ENCODE peak calls at places on chromosome 14, in ten cellular contexts. One of them, this sample, is unnamed.

GRCh38 chr14:81199084-81199483 is 21.7 kb downstream of the GTF2A1 start:
- DNase-seq in brain microvascular endothelial cell: no peak
- DNase-seq in tibial artery: no peak
- DNase-seq in cardiac muscle cell: no peak
- DNase-seq in GM12865: no peak
- DNase-seq in mesendoderm: no peak
- DNase-seq in cardiac fibroblast: no peak
- DNase-seq in fibroblast of villous mesenchyme: no peak
- DNase-seq in uterus: no peak
- DNase-seq in right cardiac atrium: no peak
- DNase-seq in this sample: no peak

GRCh38 chr14:52338282-52338681 is 24.2 kb downstream of the PTGER2 start:
- DNase-seq in brain microvascular endothelial cell: peak
- DNase-seq in tibial artery: no peak
- DNase-seq in cardiac muscle cell: no peak
- DNase-seq in GM12865: no peak
- DNase-seq in mesendoderm: no peak
- DNase-seq in cardiac fibroblast: peak
- DNase-seq in fibroblast of villous mesenchyme: peak
- DNase-seq in uterus: no peak
- DNase-seq in right cardiac atrium: no peak
- DNase-seq in this sample: no peak

GRCh38 chr14:51609987-51610283 is 41.8 kb upstream of the FRMD6 start:
- DNase-seq in brain microvascular endothelial cell: peak
- DNase-seq in tibial artery: no peak
- DNase-seq in cardiac muscle cell: no peak
- DNase-seq in GM12865: peak
- DNase-seq in mesendoderm: no peak
- DNase-seq in cardiac fibroblast: peak
- DNase-seq in fibroblast of villous mesenchyme: no peak
- DNase-seq in uterus: peak
- DNase-seq in right cardiac atrium: no peak
- DNase-seq in this sample: no peak

GRCh38 chr14:100305446-100306255 is 593 bp downstream of the SLC25A29 start:
- DNase-seq in brain microvascular endothelial cell: no peak
- DNase-seq in tibial artery: no peak
- DNase-seq in cardiac muscle cell: no peak
- DNase-seq in GM12865: no peak
- DNase-seq in mesendoderm: peak
- DNase-seq in cardiac fibroblast: no peak
- DNase-seq in fibroblast of villous mesenchyme: no peak
- DNase-seq in uterus: peak
- DNase-seq in right cardiac atrium: peak
- DNase-seq in this sample: peak

GRCh38 chr14:90560529-90560928 is 163.7 kb downstream of the CALM1 start:
- DNase-seq in brain microvascular endothelial cell: no peak
- DNase-seq in tibial artery: no peak
- DNase-seq in cardiac muscle cell: no peak
- DNase-seq in GM12865: no peak
- DNase-seq in mesendoderm: no peak
- DNase-seq in cardiac fibroblast: no peak
- DNase-seq in fibroblast of villous mesenchyme: no peak
- DNase-seq in uterus: no peak
- DNase-seq in right cardiac atrium: no peak
- DNase-seq in this sample: no peak

GRCh38 chr14:87233806-87234384 is 759.1 kb downstream of the GALC start:
- DNase-seq in brain microvascular endothelial cell: no peak
- DNase-seq in tibial artery: no peak
- DNase-seq in cardiac muscle cell: no peak
- DNase-seq in GM12865: no peak
- DNase-seq in mesendoderm: peak
- DNase-seq in cardiac fibroblast: no peak
- DNase-seq in fibroblast of villous mesenchyme: no peak
- DNase-seq in uterus: no peak
- DNase-seq in right cardiac atrium: no peak
- DNase-seq in this sample: peak

GRCh38 chr14:24816011-24816928 is 182.3 kb upstream of the GZMB start:
- DNase-seq in brain microvascular endothelial cell: no peak
- DNase-seq in tibial artery: no peak
- DNase-seq in cardiac muscle cell: no peak
- DNase-seq in GM12865: no peak
- DNase-seq in mesendoderm: no peak
- DNase-seq in cardiac fibroblast: no peak
- DNase-seq in fibroblast of villous mesenchyme: peak
- DNase-seq in uterus: no peak
- DNase-seq in right cardiac atrium: peak
- DNase-seq in this sample: no peak

GRCh38 chr14:34718750-34719304 is 4.4 kb upstream of the CFL2 start:
- DNase-seq in brain microvascular endothelial cell: no peak
- DNase-seq in tibial artery: no peak
- DNase-seq in cardiac muscle cell: no peak
- DNase-seq in GM12865: no peak
- DNase-seq in mesendoderm: peak
- DNase-seq in cardiac fibroblast: peak
- DNase-seq in fibroblast of villous mesenchyme: no peak
- DNase-seq in uterus: no peak
- DNase-seq in right cardiac atrium: no peak
- DNase-seq in this sample: no peak

GRCh38 chr14:75299064-75299463 is 20.4 kb downstream of the FOS start:
- DNase-seq in brain microvascular endothelial cell: no peak
- DNase-seq in tibial artery: peak
- DNase-seq in cardiac muscle cell: no peak
- DNase-seq in GM12865: no peak
- DNase-seq in mesendoderm: peak
- DNase-seq in cardiac fibroblast: peak
- DNase-seq in fibroblast of villous mesenchyme: peak
- DNase-seq in uterus: peak
- DNase-seq in right cardiac atrium: peak
- DNase-seq in this sample: no peak

GRCh38 chr14:75295491-75296338 is 17.1 kb downstream of the FOS start:
- DNase-seq in brain microvascular endothelial cell: peak
- DNase-seq in tibial artery: peak
- DNase-seq in cardiac muscle cell: peak
- DNase-seq in GM12865: peak
- DNase-seq in mesendoderm: peak
- DNase-seq in cardiac fibroblast: peak
- DNase-seq in fibroblast of villous mesenchyme: peak
- DNase-seq in uterus: peak
- DNase-seq in right cardiac atrium: peak
- DNase-seq in this sample: peak

GRCh38 chr14:75299576-75299975 is 20.9 kb downstream of the FOS start:
- DNase-seq in brain microvascular endothelial cell: no peak
- DNase-seq in tibial artery: no peak
- DNase-seq in cardiac muscle cell: no peak
- DNase-seq in GM12865: no peak
- DNase-seq in mesendoderm: no peak
- DNase-seq in cardiac fibroblast: no peak
- DNase-seq in fibroblast of villous mesenchyme: no peak
- DNase-seq in uterus: no peak
- DNase-seq in right cardiac atrium: no peak
- DNase-seq in this sample: no peak

GRCh38 chr14:75297417-75298040 is 18.9 kb downstream of the FOS start:
- DNase-seq in brain microvascular endothelial cell: no peak
- DNase-seq in tibial artery: no peak
- DNase-seq in cardiac muscle cell: no peak
- DNase-seq in GM12865: no peak
- DNase-seq in mesendoderm: no peak
- DNase-seq in cardiac fibroblast: no peak
- DNase-seq in fibroblast of villous mesenchyme: no peak
- DNase-seq in uterus: no peak
- DNase-seq in right cardiac atrium: no peak
- DNase-seq in this sample: no peak

DNA sequence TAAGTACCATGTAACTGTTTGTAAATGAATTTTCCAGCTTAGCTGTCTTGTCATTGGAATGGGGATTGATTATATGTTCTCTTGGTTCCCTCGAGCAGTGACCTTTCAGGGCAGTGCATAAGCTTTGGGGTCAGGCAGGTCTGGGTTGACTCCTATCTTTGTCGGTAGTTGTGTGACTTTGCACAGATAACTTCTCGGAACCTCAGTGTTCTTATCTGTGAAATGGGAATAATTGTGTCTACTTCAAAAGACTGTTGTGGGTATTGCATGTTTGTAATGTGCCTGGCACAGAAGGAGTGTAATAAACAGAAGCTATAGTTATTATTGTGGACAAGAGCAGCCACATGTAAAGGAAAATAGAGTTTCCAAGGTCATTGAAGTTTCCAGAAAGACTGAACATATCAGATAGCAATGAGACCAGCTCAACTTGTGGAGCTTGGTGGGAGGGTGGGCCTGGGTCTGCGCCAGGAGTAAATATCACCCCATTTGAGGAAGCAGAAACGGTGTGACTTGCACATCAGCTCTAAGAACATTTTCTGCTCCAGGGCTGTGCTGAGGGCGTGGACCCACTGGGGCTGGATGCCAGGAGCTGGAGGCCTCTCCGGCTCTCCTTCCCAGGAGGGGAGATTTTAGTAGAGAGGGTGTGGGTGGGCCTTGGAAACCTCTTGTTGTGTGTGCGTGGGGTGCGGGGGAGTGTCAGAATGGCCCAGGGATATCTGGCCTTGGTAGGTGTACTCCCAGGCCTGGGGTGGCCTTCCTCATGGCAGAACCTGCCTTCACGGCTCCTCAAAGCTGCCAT is 19.8 kb downstream of the FOS start:
- DNase-seq in brain microvascular endothelial cell: no peak
- DNase-seq in tibial artery: peak
- DNase-seq in cardiac muscle cell: no peak
- DNase-seq in GM12865: no peak
- DNase-seq in mesendoderm: no peak
- DNase-seq in cardiac fibroblast: no peak
- DNase-seq in fibroblast of villous mesenchyme: peak
- DNase-seq in uterus: peak
- DNase-seq in right cardiac atrium: peak
- DNase-seq in this sample: no peak
- H3K4me3 ChIP-seq in brain microvascular endothelial cell: no peak
- H3K4me3 ChIP-seq in tibial artery: no peak
- H3K4me3 ChIP-seq in cardiac muscle cell: no peak
- H3K4me3 ChIP-seq in GM12865: no peak
- H3K4me3 ChIP-seq in mesendoderm: no peak
- H3K4me3 ChIP-seq in cardiac fibroblast: no peak
- H3K4me3 ChIP-seq in fibroblast of villous mesenchyme: no peak
- H3K4me3 ChIP-seq in uterus: no peak
- H3K4me3 ChIP-seq in right cardiac atrium: no peak
- H3K4me3 ChIP-seq in this sample: no peak

GRCh38 chr14:92516966-92517350 is 3.4 kb downstream of the RIN3 start:
- DNase-seq in brain microvascular endothelial cell: no peak
- DNase-seq in tibial artery: no peak
- DNase-seq in cardiac muscle cell: no peak
- DNase-seq in GM12865: no peak
- DNase-seq in mesendoderm: no peak
- DNase-seq in cardiac fibroblast: no peak
- DNase-seq in fibroblast of villous mesenchyme: no peak
- DNase-seq in uterus: no peak
- DNase-seq in right cardiac atrium: no peak
- DNase-seq in this sample: no peak

GRCh38 chr14:92517761-92518160 is 4.2 kb downstream of the RIN3 start:
- DNase-seq in brain microvascular endothelial cell: no peak
- DNase-seq in tibial artery: no peak
- DNase-seq in cardiac muscle cell: no peak
- DNase-seq in GM12865: no peak
- DNase-seq in mesendoderm: no peak
- DNase-seq in cardiac fibroblast: no peak
- DNase-seq in fibroblast of villous mesenchyme: no peak
- DNase-seq in uterus: no peak
- DNase-seq in right cardiac atrium: no peak
- DNase-seq in this sample: no peak

GRCh38 chr14:92514844-92515509 is 1.4 kb downstream of the RIN3 start:
- DNase-seq in brain microvascular endothelial cell: no peak
- DNase-seq in tibial artery: no peak
- DNase-seq in cardiac muscle cell: no peak
- DNase-seq in GM12865: no peak
- DNase-seq in mesendoderm: no peak
- DNase-seq in cardiac fibroblast: no peak
- DNase-seq in fibroblast of villous mesenchyme: no peak
- DNase-seq in uterus: no peak
- DNase-seq in right cardiac atrium: no peak
- DNase-seq in this sample: no peak

GRCh38 chr14:92515510-92516343 is 2.1 kb downstream of the RIN3 start:
- DNase-seq in brain microvascular endothelial cell: no peak
- DNase-seq in tibial artery: no peak
- DNase-seq in cardiac muscle cell: no peak
- DNase-seq in GM12865: no peak
- DNase-seq in mesendoderm: no peak
- DNase-seq in cardiac fibroblast: no peak
- DNase-seq in fibroblast of villous mesenchyme: no peak
- DNase-seq in uterus: no peak
- DNase-seq in right cardiac atrium: no peak
- DNase-seq in this sample: no peak

GRCh38 chr14:92516344-92516965 is 2.9 kb downstream of the RIN3 start:
- DNase-seq in brain microvascular endothelial cell: no peak
- DNase-seq in tibial artery: no peak
- DNase-seq in cardiac muscle cell: no peak
- DNase-seq in GM12865: no peak
- DNase-seq in mesendoderm: no peak
- DNase-seq in cardiac fibroblast: no peak
- DNase-seq in fibroblast of villous mesenchyme: no peak
- DNase-seq in uterus: no peak
- DNase-seq in right cardiac atrium: no peak
- DNase-seq in this sample: no peak
- H3K4me3 ChIP-seq in brain microvascular endothelial cell: no peak
- H3K4me3 ChIP-seq in tibial artery: no peak
- H3K4me3 ChIP-seq in cardiac muscle cell: no peak
- H3K4me3 ChIP-seq in GM12865: no peak
- H3K4me3 ChIP-seq in mesendoderm: no peak
- H3K4me3 ChIP-seq in cardiac fibroblast: no peak
- H3K4me3 ChIP-seq in fibroblast of villous mesenchyme: no peak
- H3K4me3 ChIP-seq in uterus: no peak
- H3K4me3 ChIP-seq in right cardiac atrium: no peak
- H3K4me3 ChIP-seq in this sample: no peak

GRCh38 chr14:104693482-104694431 is 4.3 kb downstream of the INF2 start:
- DNase-seq in brain microvascular endothelial cell: no peak
- DNase-seq in tibial artery: no peak
- DNase-seq in cardiac muscle cell: no peak
- DNase-seq in GM12865: no peak
- DNase-seq in mesendoderm: no peak
- DNase-seq in cardiac fibroblast: no peak
- DNase-seq in fibroblast of villous mesenchyme: no peak
- DNase-seq in uterus: no peak
- DNase-seq in right cardiac atrium: peak
- DNase-seq in this sample: no peak

GRCh38 chr14:104695660-104696000 is 6.2 kb downstream of the INF2 start:
- DNase-seq in brain microvascular endothelial cell: no peak
- DNase-seq in tibial artery: no peak
- DNase-seq in cardiac muscle cell: no peak
- DNase-seq in GM12865: no peak
- DNase-seq in mesendoderm: no peak
- DNase-seq in cardiac fibroblast: no peak
- DNase-seq in fibroblast of villous mesenchyme: no peak
- DNase-seq in uterus: no peak
- DNase-seq in right cardiac atrium: no peak
- DNase-seq in this sample: no peak

GRCh38 chr14:104694475-104694950 is 5.1 kb downstream of the INF2 start:
- DNase-seq in brain microvascular endothelial cell: no peak
- DNase-seq in tibial artery: no peak
- DNase-seq in cardiac muscle cell: no peak
- DNase-seq in GM12865: no peak
- DNase-seq in mesendoderm: no peak
- DNase-seq in cardiac fibroblast: no peak
- DNase-seq in fibroblast of villous mesenchyme: no peak
- DNase-seq in uterus: no peak
- DNase-seq in right cardiac atrium: no peak
- DNase-seq in this sample: no peak

GRCh38 chr14:104696671-104697316 is 7.4 kb downstream of the INF2 start:
- DNase-seq in brain microvascular endothelial cell: no peak
- DNase-seq in tibial artery: no peak
- DNase-seq in cardiac muscle cell: no peak
- DNase-seq in GM12865: no peak
- DNase-seq in mesendoderm: no peak
- DNase-seq in cardiac fibroblast: no peak
- DNase-seq in fibroblast of villous mesenchyme: no peak
- DNase-seq in uterus: no peak
- DNase-seq in right cardiac atrium: peak
- DNase-seq in this sample: no peak

DNA sequence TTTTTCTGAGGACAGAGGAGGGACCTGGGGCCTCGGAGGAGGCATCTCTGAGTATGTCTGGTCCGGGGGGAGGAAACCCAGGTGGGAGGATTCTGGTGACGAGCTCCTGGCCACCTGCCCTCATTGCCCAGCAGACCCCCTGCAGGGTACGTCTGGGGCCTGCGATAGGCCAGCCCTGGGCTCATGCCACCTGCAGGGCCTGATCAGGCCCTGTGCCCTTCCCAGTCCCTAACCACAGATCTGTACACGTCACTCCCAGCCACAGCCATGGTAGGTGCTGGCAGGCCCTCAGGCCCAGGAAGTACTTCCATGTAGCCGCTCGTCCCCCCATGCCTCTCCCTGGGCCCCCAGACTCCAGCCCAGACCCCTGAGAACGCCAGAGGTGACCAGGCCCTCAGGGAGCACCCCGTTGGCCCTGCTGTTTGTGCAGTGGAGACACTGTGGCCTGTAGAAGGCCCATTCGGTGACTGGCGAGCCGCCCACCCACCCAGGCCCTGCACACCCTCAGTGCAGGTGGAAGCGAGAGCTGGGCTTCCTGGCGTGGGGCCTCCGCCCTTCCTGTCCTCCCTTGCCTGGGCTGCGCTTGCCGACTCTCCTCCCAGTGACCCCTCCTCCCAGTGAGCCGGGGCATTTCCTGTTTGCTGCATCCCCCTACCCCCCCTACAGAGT is 5.7 kb downstream of the INF2 start:
- DNase-seq in brain microvascular endothelial cell: no peak
- DNase-seq in tibial artery: no peak
- DNase-seq in cardiac muscle cell: no peak
- DNase-seq in GM12865: no peak
- DNase-seq in mesendoderm: peak
- DNase-seq in cardiac fibroblast: no peak
- DNase-seq in fibroblast of villous mesenchyme: no peak
- DNase-seq in uterus: no peak
- DNase-seq in right cardiac atrium: no peak
- DNase-seq in this sample: no peak
- H3K4me3 ChIP-seq in brain microvascular endothelial cell: no peak
- H3K4me3 ChIP-seq in tibial artery: no peak
- H3K4me3 ChIP-seq in cardiac muscle cell: no peak
- H3K4me3 ChIP-seq in GM12865: no peak
- H3K4me3 ChIP-seq in mesendoderm: no peak
- H3K4me3 ChIP-seq in cardiac fibroblast: no peak
- H3K4me3 ChIP-seq in fibroblast of villous mesenchyme: no peak
- H3K4me3 ChIP-seq in uterus: no peak
- H3K4me3 ChIP-seq in right cardiac atrium: no peak
- H3K4me3 ChIP-seq in this sample: no peak

DNA sequence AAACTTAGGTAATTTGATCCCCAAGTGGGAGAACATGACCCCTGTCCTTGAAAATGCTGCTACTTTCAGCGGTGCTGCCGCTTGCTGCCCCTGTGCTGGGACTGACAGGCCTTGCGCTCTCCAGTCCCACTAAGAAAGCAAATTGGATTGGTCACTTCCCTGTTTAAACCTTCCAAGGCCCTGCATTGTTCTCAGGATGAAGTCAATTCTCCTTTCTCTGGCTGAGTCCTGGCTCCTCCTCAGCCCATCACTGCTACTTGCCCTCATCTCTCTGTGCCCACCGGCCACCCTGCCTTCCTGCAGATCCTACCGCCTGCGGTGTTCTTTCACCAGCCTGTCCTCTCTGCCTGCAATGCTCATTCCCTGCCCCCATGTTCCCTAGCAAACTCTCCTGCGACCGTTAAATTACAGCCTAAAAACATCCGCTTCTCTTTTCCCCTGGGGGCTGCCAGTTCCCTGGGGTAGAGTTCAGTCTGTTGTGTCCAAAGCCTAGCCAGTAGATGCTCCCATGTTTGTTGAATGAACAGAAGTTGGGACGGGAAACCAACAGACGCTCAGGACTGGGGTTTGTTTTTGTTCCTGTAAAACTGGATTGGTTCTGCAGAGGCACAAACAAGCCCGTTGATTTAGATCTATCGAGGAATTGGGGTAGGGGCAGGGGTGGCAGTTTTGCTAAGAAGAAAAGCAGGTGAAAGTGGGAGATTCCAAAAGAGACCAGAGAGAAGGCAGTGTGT is 127.3 kb upstream of the HIF1A start:
- DNase-seq in brain microvascular endothelial cell: no peak
- DNase-seq in tibial artery: peak
- DNase-seq in cardiac muscle cell: peak
- DNase-seq in GM12865: peak
- DNase-seq in mesendoderm: peak
- DNase-seq in cardiac fibroblast: peak
- DNase-seq in fibroblast of villous mesenchyme: no peak
- DNase-seq in uterus: no peak
- DNase-seq in right cardiac atrium: no peak
- DNase-seq in this sample: peak
- H3K4me3 ChIP-seq in brain microvascular endothelial cell: peak
- H3K4me3 ChIP-seq in tibial artery: peak
- H3K4me3 ChIP-seq in cardiac muscle cell: no peak
- H3K4me3 ChIP-seq in GM12865: peak
- H3K4me3 ChIP-seq in mesendoderm: no peak
- H3K4me3 ChIP-seq in cardiac fibroblast: no peak
- H3K4me3 ChIP-seq in fibroblast of villous mesenchyme: no peak
- H3K4me3 ChIP-seq in uterus: no peak
- H3K4me3 ChIP-seq in right cardiac atrium: no peak
- H3K4me3 ChIP-seq in this sample: peak